ENCODE peak calls at places on chromosomes 11 and 22, in nine cellular contexts. Q is neural progenitor cell, P is PC-3, D is left ventricle myocardium inferior, O is uterus, F is ovary, S is thoracic aorta, A is cardiac muscle cell, L is right atrium auricular region. Y is an unnamed sample.

GRCh38 chr22:34878996-34879395 is 187.0 kb upstream of the ISX start:
- DNase-seq in Q (no peak), P (no peak), D (no peak), O (no peak), F (no peak), S (no peak), A (no peak), L (no peak), Y (no peak)

GRCh38 chr11:132650969-132651720 is 881.2 kb downstream of the OPCML start:
- DNase-seq in Q (no peak), P (no peak), D (no peak), O (no peak), F (no peak), S (no peak), A (no peak), L (no peak), Y (no peak)

GRCh38 chr11:1541474-1542204 is 30.4 kb downstream of the DUSP8 start:
- DNase-seq in Q (peak; percentile 34), P (no peak), D (no peak), O (no peak), F (no peak), S (no peak), A (no peak), L (no peak), Y (no peak)

GRCh38 chr22:30265851-30266444 is 703 bp downstream of the OSM start:
- DNase-seq in Q (no peak), P (no peak), D (peak; percentile 65), O (no peak), F (no peak), S (no peak), A (no peak), L (no peak), Y (no peak)

GRCh38 chr11:111846640-111847039 is 24.7 kb downstream of the ALG9 start:
- DNase-seq in Q (no peak), P (peak; percentile 72), D (no peak), O (peak; percentile 49), F (no peak), S (no peak), A (peak; percentile 75), L (no peak), Y (peak; percentile 64)

GRCh38 chr11:18347471-18348125 is 25.2 kb downstream of the GTF2H1 start:
- DNase-seq in Q (no peak), P (peak; percentile 47), D (no peak), O (no peak), F (no peak), S (no peak), A (no peak), L (no peak), Y (peak; percentile 71)

GRCh38 chr11:9850224-9850895 is 186.5 kb downstream of the SWAP70 start:
- DNase-seq in Q (no peak), P (no peak), D (no peak), O (no peak), F (no peak), S (no peak), A (no peak), L (no peak), Y (no peak)

GRCh38 chr11:102323542-102324261 is 6.4 kb downstream of the BIRC3 start:
- DNase-seq in Q (no peak), P (peak; percentile 71), D (no peak), O (no peak), F (no peak), S (no peak), A (peak; percentile 52), L (no peak), Y (no peak)

GRCh38 chr11:67270256-67271211 is 4.3 kb downstream of the GRK2 start:
- DNase-seq in Q (peak; percentile 77), P (no peak), D (no peak), O (peak; percentile 25), F (peak; percentile 42), S (no peak), A (peak; percentile 47), L (no peak), Y (peak; percentile 93)

GRCh38 chr22:44500623-44501022 is 2.6 kb upstream of the RTL6 start:
- DNase-seq in Q (no peak), P (no peak), D (no peak), O (no peak), F (no peak), S (no peak), A (no peak), L (no peak), Y (no peak)

GRCh38 chr11:114110123-114110522 is 50.6 kb downstream of the ZBTB16 start:
- DNase-seq in Q (no peak), P (no peak), D (no peak), O (no peak), F (peak; percentile 28), S (no peak), A (no peak), L (no peak), Y (no peak)

GRCh38 chr11:114110948-114111347 is 51.4 kb downstream of the ZBTB16 start:
- DNase-seq in Q (no peak), P (no peak), D (no peak), O (peak; percentile 73), F (peak; percentile 75), S (no peak), A (peak; percentile 65), L (peak; percentile 83), Y (no peak)

GRCh38 chr11:114108501-114109205 is 49.1 kb downstream of the ZBTB16 start:
- DNase-seq in Q (no peak), P (no peak), D (no peak), O (no peak), F (peak; percentile 27), S (no peak), A (no peak), L (no peak), Y (no peak)

GRCh38 chr11:114109206-114110090 is 49.9 kb downstream of the ZBTB16 start:
- DNase-seq in Q (no peak), P (no peak), D (no peak), O (no peak), F (peak; percentile 31), S (no peak), A (no peak), L (no peak), Y (no peak)

DNA sequence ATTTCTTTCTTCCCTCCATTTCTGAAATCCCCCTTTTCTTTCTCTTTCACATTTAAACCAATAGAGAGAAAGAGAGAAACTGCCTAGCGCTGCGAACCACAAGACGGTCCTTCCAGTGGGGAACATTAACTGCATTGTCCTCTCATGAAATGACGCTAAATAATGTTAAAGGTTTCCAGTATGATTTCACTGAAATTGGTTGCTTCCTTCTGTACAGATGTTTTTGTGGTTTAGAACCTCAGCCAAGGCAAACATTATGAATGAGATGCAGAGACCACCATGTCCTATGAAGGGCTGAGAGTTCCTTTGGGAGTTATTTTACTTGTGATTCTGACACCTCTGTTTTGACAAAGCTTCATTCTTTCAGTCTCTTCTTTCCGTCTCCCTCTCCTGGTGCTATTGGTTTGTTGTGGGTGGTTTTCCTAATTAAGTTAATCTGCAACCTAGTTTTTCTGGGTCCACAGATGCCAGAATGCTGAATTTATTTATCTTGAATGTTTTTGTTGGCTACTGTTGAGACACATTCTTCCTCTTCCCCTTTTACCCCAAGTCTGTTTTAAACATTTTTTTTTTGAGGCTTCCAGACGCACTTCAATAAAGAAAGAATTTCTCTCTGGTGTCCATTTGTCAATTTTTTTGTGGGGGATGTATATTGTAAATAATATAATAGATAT is 52.0 kb downstream of the ZBTB16 start:
- DNase-seq in Q (no peak), P (no peak), D (no peak), O (no peak), F (no peak), S (no peak), A (peak; percentile 88), L (no peak), Y (peak; percentile 19)
- H3K4me1 ChIP-seq in Q (peaks cover 68% of the 10 kb centered on the region), P (no peaks in the 10 kb centered on the region), D (peaks cover 100% of the 10 kb centered on the region), O (peaks cover 12% of the 10 kb centered on the region), F (peaks cover 26% of the 10 kb centered on the region), S (peaks cover 99% of the 10 kb centered on the region), A (peaks cover 17% of the 10 kb centered on the region), L (peaks cover 100% of the 10 kb centered on the region), Y (peaks cover 17% of the 10 kb centered on the region)

DNA sequence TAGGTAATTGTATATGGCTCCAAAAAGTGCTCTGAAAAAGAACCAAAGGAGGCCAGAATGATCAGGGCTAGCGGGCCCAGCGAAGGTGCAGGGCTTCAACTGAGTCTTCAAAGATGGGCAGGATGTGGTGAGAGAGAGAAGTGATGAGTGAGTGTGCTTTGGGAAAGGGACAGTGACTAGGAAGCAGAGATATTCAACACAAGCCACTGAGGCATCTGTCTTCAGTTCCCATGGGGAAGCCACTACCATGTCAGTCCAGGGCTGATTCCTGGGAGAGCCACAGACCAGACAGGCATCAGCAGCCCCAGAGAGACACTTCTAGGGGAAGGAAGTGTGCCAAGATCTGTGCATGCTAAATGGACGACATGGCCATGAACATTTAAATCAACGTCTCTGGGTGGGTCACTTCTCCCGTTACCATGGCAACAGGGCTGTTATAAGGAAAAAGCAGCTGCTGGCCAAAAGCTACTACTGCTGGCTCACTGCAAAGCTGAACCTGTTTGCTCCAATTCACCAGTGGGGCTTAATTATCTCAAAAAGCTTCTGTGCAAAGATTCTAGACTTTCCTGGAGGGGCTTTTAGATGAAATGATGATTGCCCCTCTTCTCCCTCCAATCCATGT is 28.5 kb downstream of the P4HA3 start:
- DNase-seq in Q (peak; percentile 49), P (no peak), D (no peak), O (no peak), F (no peak), S (no peak), A (no peak), L (no peak), Y (no peak)
- H3K27ac ChIP-seq in Q (no peak overlapping the region), P (peak overlapping the region; percentile 85), D (no peak overlapping the region), O (no peak overlapping the region), F (no peak overlapping the region), S (no peak overlapping the region), A (no peak overlapping the region), L (no peak overlapping the region), Y (no peak overlapping the region)

DNA sequence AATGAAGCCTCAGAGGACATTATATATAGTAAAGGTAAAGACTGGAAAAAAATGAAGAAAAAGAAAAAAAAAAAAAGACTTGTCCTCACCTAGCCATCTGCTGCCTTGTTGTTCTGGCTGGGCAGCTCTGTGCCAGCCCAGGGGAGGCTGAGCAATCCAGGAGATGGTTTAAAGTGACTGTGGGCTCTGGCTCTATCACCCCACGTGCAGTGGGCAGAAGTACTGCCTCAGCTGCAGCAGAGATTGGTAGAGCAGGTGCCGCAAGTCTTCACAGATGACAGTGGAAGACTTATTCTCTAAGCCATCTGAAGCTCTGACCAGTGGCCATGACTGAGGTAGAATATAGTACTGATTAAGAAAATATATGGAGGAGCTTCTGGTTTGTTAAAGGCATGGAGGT is 62.2 kb downstream of the SGSM3 start:
- DNase-seq in Q (no peak), P (no peak), D (no peak), O (no peak), F (no peak), S (no peak), A (no peak), L (no peak), Y (no peak)
- TF ChIP-seq CTCF in Q (no peak), P (no peak), D (no peak), O (no peak), F (no peak), S (no peak), A (no peak), L (no peak), Y (no peak)

GRCh38 chr11:7793233-7793632 is 3.5 kb downstream of the OR5P2 start:
- DNase-seq in Q (no peak), P (no peak), D (no peak), O (no peak), F (no peak), S (no peak), A (no peak), L (no peak), Y (no peak)

DNA sequence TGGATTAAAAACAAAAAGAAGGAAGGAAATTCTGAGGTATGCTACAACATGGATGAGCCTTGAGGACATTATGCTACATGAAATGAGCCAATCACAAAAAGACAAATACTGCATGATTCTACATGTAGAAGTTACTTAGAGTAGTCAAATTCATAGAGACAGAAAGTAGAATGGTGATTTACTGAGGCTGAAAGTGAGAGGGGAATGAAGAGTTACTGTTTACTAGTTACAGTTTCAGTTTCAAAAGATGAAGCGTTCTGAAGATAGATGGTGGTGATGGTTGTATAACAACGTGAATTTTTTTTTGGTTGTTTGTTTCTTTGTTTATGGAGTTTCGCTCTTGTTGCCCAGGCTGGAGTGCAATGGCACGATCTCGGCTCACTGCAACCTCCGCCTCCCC is 9.5 kb downstream of the OR5P2 start:
- DNase-seq in Q (no peak), P (no peak), D (no peak), O (no peak), F (no peak), S (no peak), A (no peak), L (no peak), Y (no peak)
- H3K4me1 ChIP-seq in Q (no peaks in the 10 kb centered on the region), P (no peaks in the 10 kb centered on the region), D (no peaks in the 10 kb centered on the region), O (no peaks in the 10 kb centered on the region), F (no peaks in the 10 kb centered on the region), S (no peaks in the 10 kb centered on the region), A (no peaks in the 10 kb centered on the region), L (no peaks in the 10 kb centered on the region), Y (no peaks in the 10 kb centered on the region)

Y was measured in A673.